ENCODE peak calls at places on chromosomes 16 and 17, in ten cellular contexts. D is ecto neural progenitor cell; B is left ventricle myocardium inferior; Z is hypothalamus; W is lung; F is left lung; H is EL; S is activated naive CD4-positive, alpha-beta T cell treated with anti-CD3 and anti-CD28 coated beads, Interleukin-2, amount 50 U/mL, for 72 hours; J is effector CD4-positive, alpha-beta T cell; O is ureter. A is an unnamed sample.

GRCh38 chr17:63840591-63841349 is 1.7 kb downstream of the SMARCD2 start:
- DNase-seq in D (no peak), B (peak), Z (no peak), W (no peak), F (no peak), H (peak), S (no peak), J (no peak), O (no peak), A (no peak)

GRCh38 chr16:90046122-90046970 is 27.1 kb upstream of the DBNDD1 start:
- DNase-seq in D (peak), B (no peak), Z (no peak), W (no peak), F (no peak), H (no peak), S (no peak), J (no peak), O (no peak), A (no peak)

GRCh38 chr17:63356275-63356905 is 89.7 kb downstream of the CYB561 start:
- DNase-seq in D (no peak), B (no peak), Z (no peak), W (no peak), F (no peak), H (peak), S (no peak), J (no peak), O (no peak), A (no peak)

GRCh38 chr17:40069751-40070643 is 7.2 kb downstream of the THRA start:
- DNase-seq in D (peak), B (no peak), Z (no peak), W (no peak), F (no peak), H (peak), S (no peak), J (peak), O (peak), A (peak)

GRCh38 chr16:81928975-81929374 is 82.3 kb downstream of the SDR42E1 start:
- DNase-seq in D (peak), B (no peak), Z (no peak), W (peak), F (no peak), H (no peak), S (no peak), J (no peak), O (peak), A (no peak)

GRCh38 chr16:77043076-77043475 is 147.9 kb upstream of the MON1B start:
- DNase-seq in D (no peak), B (no peak), Z (no peak), W (no peak), F (no peak), H (no peak), S (no peak), J (no peak), O (no peak), A (no peak)

GRCh38 chr16:82331974-82332750 is 162.1 kb upstream of the MPHOSPH6 start:
- DNase-seq in D (no peak), B (no peak), Z (no peak), W (no peak), F (no peak), H (no peak), S (no peak), J (no peak), O (no peak), A (no peak)

GRCh38 chr17:56269509-56269908 is 116.2 kb downstream of the ANKFN1 start:
- DNase-seq in D (no peak), B (no peak), Z (no peak), W (no peak), F (no peak), H (no peak), S (no peak), J (no peak), O (no peak), A (no peak)

GRCh38 chr16:89737341-89738071 is 16.2 kb downstream of the ZNF276 start:
- DNase-seq in D (no peak), B (no peak), Z (no peak), W (no peak), F (no peak), H (no peak), S (no peak), J (peak), O (no peak), A (no peak)

GRCh38 chr16:17544785-17545184 is 74.0 kb upstream of the XYLT1 start:
- DNase-seq in D (no peak), B (no peak), Z (no peak), W (no peak), F (no peak), H (no peak), S (no peak), J (no peak), O (no peak), A (no peak)

GRCh38 chr16:1333854-1334719 is 642 bp downstream of the BAIAP3 start:
- DNase-seq in D (no peak), B (no peak), Z (no peak), W (no peak), F (no peak), H (no peak), S (no peak), J (no peak), O (no peak), A (no peak)

GRCh38 chr17:9829343-9829742 is 3.6 kb downstream of the GLP2R start:
- DNase-seq in D (no peak), B (no peak), Z (no peak), W (no peak), F (no peak), H (no peak), S (no peak), J (no peak), O (no peak), A (no peak)

A was measured in pancreas.